ENCODE peak calls at places on chromosome 12, in six cellular contexts. One of them, this sample, is unnamed.

GRCh38 chr12:110266980-110267620 is 13.9 kb upstream of the ATP2A2 start:
- DNase-seq in SIG-M5: no peak
- DNase-seq in CD4-positive, CD25-positive, alpha-beta regulatory T cell: no peak
- DNase-seq in ACHN: no peak
- DNase-seq in WTC11: no peak
- DNase-seq in suprapubic skin: peak; percentile 65
- DNase-seq in this sample: peak; percentile 27

GRCh38 chr12:106584104-106585064 is 1.6 kb downstream of the RFX4 start:
- DNase-seq in SIG-M5: no peak
- DNase-seq in CD4-positive, CD25-positive, alpha-beta regulatory T cell: no peak
- DNase-seq in ACHN: no peak
- DNase-seq in WTC11: peak; percentile 36
- DNase-seq in suprapubic skin: no peak
- DNase-seq in this sample: no peak

GRCh38 chr12:21296348-21296747 is 38.4 kb downstream of the SLCO1A2 start:
- DNase-seq in SIG-M5: no peak
- DNase-seq in CD4-positive, CD25-positive, alpha-beta regulatory T cell: no peak
- DNase-seq in ACHN: no peak
- DNase-seq in WTC11: no peak
- DNase-seq in suprapubic skin: no peak
- DNase-seq in this sample: no peak

GRCh38 chr12:53575502-53576264 is 50.5 kb downstream of the ATF7 start:
- DNase-seq in SIG-M5: peak; percentile 26
- DNase-seq in CD4-positive, CD25-positive, alpha-beta regulatory T cell: peak; percentile 36
- DNase-seq in ACHN: no peak
- DNase-seq in WTC11: no peak
- DNase-seq in suprapubic skin: no peak
- DNase-seq in this sample: no peak

GRCh38 chr12:31876568-31877424 is 82.4 kb upstream of the RESF1 start:
- DNase-seq in SIG-M5: no peak
- DNase-seq in CD4-positive, CD25-positive, alpha-beta regulatory T cell: no peak
- DNase-seq in ACHN: no peak
- DNase-seq in WTC11: no peak
- DNase-seq in suprapubic skin: no peak
- DNase-seq in this sample: no peak

GRCh38 chr12:104498211-104498801 is 41.6 kb downstream of the CHST11 start:
- DNase-seq in SIG-M5: no peak
- DNase-seq in CD4-positive, CD25-positive, alpha-beta regulatory T cell: peak; percentile 46
- DNase-seq in ACHN: no peak
- DNase-seq in WTC11: no peak
- DNase-seq in suprapubic skin: no peak
- DNase-seq in this sample: no peak

GRCh38 chr12:93167841-93168492 is 209.8 kb upstream of the NUDT4 start:
- DNase-seq in SIG-M5: no peak
- DNase-seq in CD4-positive, CD25-positive, alpha-beta regulatory T cell: peak; percentile 12
- DNase-seq in ACHN: peak; percentile 42
- DNase-seq in WTC11: peak; percentile 28
- DNase-seq in suprapubic skin: no peak
- DNase-seq in this sample: no peak

GRCh38 chr12:25861226-25861625 is 97.3 kb upstream of the RASSF8 start:
- DNase-seq in SIG-M5: no peak
- DNase-seq in CD4-positive, CD25-positive, alpha-beta regulatory T cell: no peak
- DNase-seq in ACHN: no peak
- DNase-seq in WTC11: no peak
- DNase-seq in suprapubic skin: no peak
- DNase-seq in this sample: no peak

GRCh38 chr12:57450057-57450456 is 5.0 kb upstream of the INHBE start:
- DNase-seq in SIG-M5: no peak
- DNase-seq in CD4-positive, CD25-positive, alpha-beta regulatory T cell: no peak
- DNase-seq in ACHN: no peak
- DNase-seq in WTC11: no peak
- DNase-seq in suprapubic skin: no peak
- DNase-seq in this sample: no peak

GRCh38 chr12:103310871-103311270 is 184.9 kb downstream of the C12orf42 start:
- DNase-seq in SIG-M5: no peak
- DNase-seq in CD4-positive, CD25-positive, alpha-beta regulatory T cell: no peak
- DNase-seq in ACHN: no peak
- DNase-seq in WTC11: no peak
- DNase-seq in suprapubic skin: no peak
- DNase-seq in this sample: no peak

GRCh38 chr12:49160415-49160814 is 28.5 kb downstream of the TUBA1A start:
- DNase-seq in SIG-M5: no peak
- DNase-seq in CD4-positive, CD25-positive, alpha-beta regulatory T cell: peak; percentile 9
- DNase-seq in ACHN: no peak
- DNase-seq in WTC11: no peak
- DNase-seq in suprapubic skin: no peak
- DNase-seq in this sample: no peak

GRCh38 chr12:57142727-57143126 is 4.7 kb downstream of the LRP1-AS start:
- DNase-seq in SIG-M5: no peak
- DNase-seq in CD4-positive, CD25-positive, alpha-beta regulatory T cell: no peak
- DNase-seq in ACHN: no peak
- DNase-seq in WTC11: no peak
- DNase-seq in suprapubic skin: no peak
- DNase-seq in this sample: no peak

GRCh38 chr12:904010-904414 is 45.5 kb downstream of the RAD52 start:
- DNase-seq in SIG-M5: no peak
- DNase-seq in CD4-positive, CD25-positive, alpha-beta regulatory T cell: no peak
- DNase-seq in ACHN: no peak
- DNase-seq in WTC11: no peak
- DNase-seq in suprapubic skin: no peak
- DNase-seq in this sample: no peak

GRCh38 chr12:67758119-67758873 is 109.8 kb downstream of the DYRK2 start:
- DNase-seq in SIG-M5: no peak
- DNase-seq in CD4-positive, CD25-positive, alpha-beta regulatory T cell: no peak
- DNase-seq in ACHN: no peak
- DNase-seq in WTC11: no peak
- DNase-seq in suprapubic skin: no peak
- DNase-seq in this sample: no peak

GRCh38 chr12:113463746-113464743 is 7.6 kb downstream of the LHX5 start:
- DNase-seq in SIG-M5: no peak
- DNase-seq in CD4-positive, CD25-positive, alpha-beta regulatory T cell: no peak
- DNase-seq in ACHN: no peak
- DNase-seq in WTC11: peak; percentile 54
- DNase-seq in suprapubic skin: no peak
- DNase-seq in this sample: no peak

GRCh38 chr12:15629108-15629507 is 160.1 kb downstream of the EPS8 start:
- DNase-seq in SIG-M5: no peak
- DNase-seq in CD4-positive, CD25-positive, alpha-beta regulatory T cell: no peak
- DNase-seq in ACHN: peak; percentile 87
- DNase-seq in WTC11: no peak
- DNase-seq in suprapubic skin: no peak
- DNase-seq in this sample: peak; percentile 71

GRCh38 chr12:77435446-77436091 is 370.2 kb upstream of the E2F7 start:
- DNase-seq in SIG-M5: no peak
- DNase-seq in CD4-positive, CD25-positive, alpha-beta regulatory T cell: no peak
- DNase-seq in ACHN: no peak
- DNase-seq in WTC11: no peak
- DNase-seq in suprapubic skin: no peak
- DNase-seq in this sample: no peak

GRCh38 chr12:91211869-91212268 is 29.3 kb upstream of the DCN start:
- DNase-seq in SIG-M5: no peak
- DNase-seq in CD4-positive, CD25-positive, alpha-beta regulatory T cell: no peak
- DNase-seq in ACHN: no peak
- DNase-seq in WTC11: no peak
- DNase-seq in suprapubic skin: no peak
- DNase-seq in this sample: no peak

GRCh38 chr12:12158858-12159257 is 88.1 kb downstream of the BCL2L14 start:
- DNase-seq in SIG-M5: no peak
- DNase-seq in CD4-positive, CD25-positive, alpha-beta regulatory T cell: no peak
- DNase-seq in ACHN: no peak
- DNase-seq in WTC11: no peak
- DNase-seq in suprapubic skin: no peak
- DNase-seq in this sample: no peak